ENCODE peak calls at places on chromosomes 3 and 15, in seven cellular contexts. H, A, K, F, I, U and G are unnamed samples. For H3K36me3 and H3K4me1, the result is how much of the 10 kb centered on the place peaks cover.

GRCh38 chr3:42655331-42655888 is 1.9 kb downstream of the ZBTB47 start:
- DNase-seq in I (peak), U (peak), A (no peak), K (peak), F (no peak), H (no peak), G (peak)

GRCh38 chr15:75891895-75892294 is 11.8 kb upstream of the FBXO22 start:
- DNase-seq in I (no peak), A (peak), K (no peak), F (no peak), H (no peak), U (no peak), G (no peak)

GRCh38 chr15:34721802-34722795 is 32.7 kb downstream of the GJD2 start:
- DNase-seq in I (peak), U (peak), F (peak), K (peak), H (peak), A (peak), G (peak)

GRCh38 chr3:115547207-115547606 is 76.1 kb upstream of the GAP43 start:
- DNase-seq in H (no peak), K (no peak), U (no peak), F (no peak), I (no peak), A (no peak), G (no peak)

GRCh38 chr3:188270423-188270972 is 116.5 kb downstream of the LPP start:
- DNase-seq in F (peak), A (peak), K (peak), I (no peak), H (no peak), U (no peak), G (no peak)

GRCh38 chr3:136266468-136266867 is 16.3 kb downstream of the PCCB start:
- DNase-seq in U (no peak), I (no peak), K (no peak), H (no peak), F (no peak), A (peak), G (no peak)

GRCh38 chr3:159763466-159764210 is 225.0 kb upstream of the IL12A start:
- DNase-seq in K (peak), F (peak), H (peak), A (peak), U (peak), I (peak), G (peak)

GRCh38 chr15:40047413-40048154 is 8.6 kb upstream of the SRP14 start:
- DNase-seq in F (no peak), I (no peak), A (peak), K (peak), U (peak), H (peak), G (no peak)

GRCh38 chr3:185216587-185216918 is 37.3 kb downstream of the EHHADH start:
- DNase-seq in F (no peak), U (no peak), H (no peak), K (peak), A (peak), I (no peak), G (peak)

GRCh38 chr3:50405249-50405648 is 45.9 kb upstream of the TMEM115 start:
- DNase-seq in K (no peak), U (no peak), A (no peak), I (peak), F (no peak), H (no peak), G (no peak)

GRCh38 chr3:111712294-111713180 is 117.4 kb upstream of the ZBED2 start:
- DNase-seq in A (peak), U (peak), K (no peak), I (peak), F (no peak), H (no peak), G (no peak)

GRCh38 chr3:105526349-105527111 is 159.8 kb downstream of the ALCAM start:
- DNase-seq in K (no peak), U (no peak), F (no peak), A (peak), H (no peak), I (peak), G (no peak)

GRCh38 chr15:65377105-65377975 is 462 bp downstream of the IGDCC3 start:
- DNase-seq in U (no peak), A (peak), K (peak), I (peak), F (no peak), H (no peak), G (no peak)

GRCh38 chr15:87874896-87875661 is 381.5 kb downstream of the NTRK3 start:
- DNase-seq in H (peak), K (no peak), F (no peak), I (peak), A (peak), U (peak), G (peak)

GRCh38 chr3:41327718-41328117 is 128.4 kb downstream of the CTNNB1 start:
- DNase-seq in U (no peak), K (no peak), A (peak), H (no peak), I (no peak), F (no peak), G (no peak)

GRCh38 chr15:39165026-39165706 is 415.7 kb upstream of the THBS1 start:
- DNase-seq in K (no peak), A (peak), I (no peak), H (no peak), F (no peak), U (no peak), G (no peak)

GRCh38 chr3:171257251-171258179 is 202.7 kb downstream of the TNIK start:
- DNase-seq in K (no peak), U (no peak), F (no peak), I (no peak), H (no peak), A (peak), G (no peak)

GRCh38 chr3:59605944-59606534 is 556.2 kb upstream of the CFAP20DC start:
- DNase-seq in U (no peak), K (no peak), I (no peak), F (no peak), A (no peak), H (no peak), G (no peak)

GRCh38 chr3:97917813-97918536 is 54.3 kb downstream of the RIOX2 start:
- DNase-seq in K (no peak), H (no peak), F (no peak), U (no peak), A (peak), I (no peak), G (no peak)

GRCh38 chr3:153734777-153735551 is 386.2 kb upstream of the ARHGEF26 start:
- DNase-seq in I (no peak), K (no peak), U (no peak), F (no peak), H (no peak), A (peak), G (no peak)

GRCh38 chr3:102069211-102069662 is 219.9 kb downstream of the NFKBIZ start:
- DNase-seq in A (peak), K (no peak), H (no peak), F (no peak), U (no peak), I (no peak), G (no peak)

GRCh38 chr15:69760890-69761568 is 308.4 kb downstream of the RPLP1 start:
- DNase-seq in A (peak), K (peak), I (no peak), H (peak), F (peak), U (peak), G (no peak)

GRCh38 chr3:15390460-15390859 is 36.9 kb downstream of the METTL6 start:
- DNase-seq in F (peak), K (no peak), I (no peak), U (peak), A (no peak), H (no peak), G (no peak)

GRCh38 chr3:53780806-53781205 is 65.4 kb downstream of the CHDH start:
- DNase-seq in I (no peak), A (no peak), F (no peak), U (no peak), K (no peak), H (no peak), G (no peak)

GRCh38 chr3:40580494-40581091 is 55.8 kb downstream of the ZNF621 start:
- DNase-seq in F (peak), I (peak), U (peak), H (peak), A (peak), K (peak), G (peak)

GRCh38 chr15:89794627-89795241 is 18.6 kb downstream of the MESP2 start:
- DNase-seq in U (no peak), I (no peak), K (no peak), A (peak), H (no peak), F (peak), G (no peak)

GRCh38 chr15:43144512-43144911 is 11.1 kb downstream of the TMEM62 start:
- DNase-seq in H (no peak), A (no peak), I (no peak), K (no peak), F (no peak), U (no peak), G (no peak)
- H3K36me3 ChIP-seq in H (half or more), A (under half), I (under half), K (under half), F (under half), U (under half), G (under half)

GRCh38 chr3:46083956-46084355 is 56.7 kb upstream of the XCR1 start:
- DNase-seq in K (no peak), A (no peak), U (no peak), F (no peak), I (no peak), H (no peak), G (no peak)

GRCh38 chr3:46082021-46082420 is 54.7 kb upstream of the XCR1 start:
- DNase-seq in F (no peak), K (no peak), A (no peak), I (no peak), H (no peak), U (no peak), G (no peak)

GRCh38 chr3:46080124-46080991 is 53.1 kb upstream of the XCR1 start:
- DNase-seq in A (no peak), U (no peak), K (no peak), I (no peak), H (no peak), F (no peak), G (no peak)

GRCh38 chr3:46085421-46086082 is 58.3 kb upstream of the XCR1 start:
- DNase-seq in H (no peak), I (no peak), A (no peak), K (no peak), F (no peak), U (no peak), G (no peak)

DNA sequence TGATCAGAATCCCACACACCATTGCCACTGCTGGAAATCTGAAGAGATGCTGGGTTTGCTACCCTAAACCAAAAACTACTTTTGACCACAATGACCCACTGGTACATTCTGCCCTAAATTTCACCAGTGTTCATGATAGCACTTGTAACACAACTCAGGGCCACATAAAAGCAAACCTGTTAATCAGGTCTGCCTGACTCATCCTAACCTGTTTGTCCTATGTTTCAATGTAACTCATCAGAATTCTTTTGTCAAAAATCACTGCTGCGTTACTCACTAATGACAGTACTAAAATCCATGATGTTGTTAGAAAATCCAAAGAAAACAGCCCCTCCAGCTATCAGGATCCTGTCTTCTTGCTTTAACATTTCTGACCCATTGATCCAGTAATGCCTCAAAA is 55.6 kb upstream of the XCR1 start:
- DNase-seq in A (no peak), I (no peak), U (no peak), K (no peak), F (no peak), H (no peak), G (no peak)
- H3K4me1 ChIP-seq in A (under half), I (under half), U (under half), K (under half), F (under half), H (under half), G (under half)

GRCh38 chr15:82823049-82823448 is 13.6 kb downstream of the WHAMM start:
- DNase-seq in I (no peak), F (no peak), H (no peak), K (no peak), U (no peak), A (no peak), G (no peak)
- H3K36me3 ChIP-seq in I (under half), F (under half), H (half or more), K (under half), U (half or more), A (under half), G (under half)

GRCh38 chr3:74515451-74515850 is 99.0 kb downstream of the CNTN3 start:
- DNase-seq in A (no peak), K (no peak), F (no peak), H (no peak), U (no peak), I (no peak), G (no peak)
- H3K4me1 ChIP-seq in A (under half), K (under half), F (under half), H (under half), U (under half), I (under half), G (under half)

GRCh38 chr3:133273346-133273745 is 126.5 kb upstream of the BFSP2 start:
- DNase-seq in I (no peak), H (no peak), U (no peak), K (no peak), F (no peak), A (no peak), G (no peak)
- H3K36me3 ChIP-seq in I (under half), H (under half), U (under half), K (under half), F (under half), A (under half), G (under half)

DNA sequence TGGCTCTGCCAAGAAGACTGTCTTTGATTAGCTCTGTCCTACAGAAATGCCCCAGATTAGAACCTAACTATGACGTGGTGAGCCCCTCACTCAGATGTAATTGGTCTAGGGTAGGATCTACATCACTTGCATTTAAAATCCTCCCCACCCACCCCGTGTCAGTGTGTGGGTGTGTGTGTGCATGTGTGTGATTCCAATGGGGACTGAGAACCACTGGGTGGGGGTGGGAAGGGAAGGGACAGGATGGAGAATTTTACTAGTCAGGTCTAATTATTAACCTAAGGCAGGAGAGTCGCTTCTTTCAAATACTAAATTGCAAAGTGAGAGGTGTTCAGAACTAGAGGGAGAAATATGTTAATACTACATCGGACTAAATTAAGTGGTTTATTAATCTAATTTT is 91.7 kb downstream of the TBL1XR1 start:
- DNase-seq in K (no peak), A (no peak), U (no peak), H (no peak), I (no peak), F (no peak), G (no peak)
- H3K4me1 ChIP-seq in K (under half), A (under half), U (half or more), H (half or more), I (half or more), F (under half), G (under half)

DNA sequence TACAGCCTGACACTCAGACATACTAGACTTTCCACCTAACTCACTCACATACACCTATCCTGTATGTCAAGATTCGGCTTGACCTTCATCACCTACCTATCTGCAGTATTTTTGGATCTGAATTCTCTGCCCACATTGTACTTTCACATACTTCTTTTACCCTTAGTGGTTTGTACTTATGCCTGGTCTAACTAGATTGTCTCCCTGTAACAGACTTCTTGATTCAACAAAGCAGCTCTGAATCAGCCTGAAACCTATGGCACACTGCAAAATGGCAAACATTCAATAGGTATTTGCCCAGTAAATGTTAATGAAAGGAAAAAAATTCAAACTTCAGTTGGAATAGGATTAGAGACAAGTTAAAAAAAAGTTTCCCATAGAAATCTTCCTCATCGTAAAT is 106.5 kb downstream of the UBE3A start:
- DNase-seq in I (no peak), A (no peak), H (no peak), K (no peak), F (no peak), U (no peak), G (no peak)
- H3K36me3 ChIP-seq in I (under half), A (under half), H (under half), K (under half), F (under half), U (under half), G (under half)

GRCh38 chr15:61530769-61531168 is 301.7 kb upstream of the RORA start:
- DNase-seq in F (no peak), U (no peak), I (peak), K (no peak), H (no peak), A (no peak), G (no peak)
- H3K4me1 ChIP-seq in F (under half), U (under half), I (under half), K (under half), H (under half), A (under half), G (under half)